ENCODE peak calls at places on chromosomes 4 and X, in nine cellular contexts. J is dorsolateral prefrontal cortex; Z is activated gamma-delta T cell treated with Interleukin-2 at 50 U/mL for 16 hours; L is hypothalamus; T is T-helper 2 cell; V is HS-5; W is AG10803; M is stimulated activated CD4-positive, alpha-beta T cell treated with anti-CD3 and anti-CD28 coated beads, TNF-alpha, amount 100 ng/mL, for 48 hours; G is aorta. O is an unnamed sample.
A peak's percentile ranks its signal among the peaks of the same experiment; 100 is the strongest.

GRCh38 chr4:2647403-2648158 is 108.6 kb downstream of the TNIP2 start:
- DNase-seq in J (no peak), Z (no peak), L (no peak), T (no peak), V (no peak), W (no peak), M (no peak), G (peak; percentile 52), O (no peak)

GRCh38 chr4:22462693-22463092 is 53.2 kb downstream of the ADGRA3 start:
- DNase-seq in J (no peak), Z (no peak), L (no peak), T (peak; percentile 35), V (no peak), W (no peak), M (no peak), G (no peak), O (peak; percentile 71)

GRCh38 chr4:122508083-122508482 is 51.6 kb upstream of the IL2 start:
- DNase-seq in J (no peak), Z (no peak), L (no peak), T (peak; percentile 79), V (no peak), W (no peak), M (no peak), G (no peak), O (no peak)

GRCh38 chr4:63211377-63211776 is 1197.9 kb downstream of the TECRL start:
- DNase-seq in J (no peak), Z (no peak), L (no peak), T (no peak), V (no peak), W (no peak), M (no peak), G (no peak), O (no peak)

GRCh38 chr4:89249313-89249712 is 58.3 kb downstream of the GPRIN3 start:
- DNase-seq in J (no peak), Z (no peak), L (no peak), T (no peak), V (no peak), W (no peak), M (no peak), G (no peak), O (no peak)

GRCh38 chrX:129359269-129359668 is 164.0 kb downstream of the SMARCA1 start:
- DNase-seq in J (no peak), Z (no peak), L (no peak), T (peak; percentile 0), V (peak; percentile 4), W (peak; percentile 15), M (no peak), G (no peak), O (no peak)

GRCh38 chr4:86670739-86671138 is 76.6 kb downstream of the PTPN13 start:
- DNase-seq in J (no peak), Z (no peak), L (no peak), T (no peak), V (peak; percentile 74), W (peak; percentile 53), M (no peak), G (no peak), O (no peak)

GRCh38 chrX:103919336-103919682 is 43.1 kb upstream of the TMSB15B start:
- DNase-seq in J (no peak), Z (no peak), L (no peak), T (peak; percentile 75), V (peak; percentile 11), W (peak; percentile 43), M (no peak), G (no peak), O (no peak)

GRCh38 chr4:177282284-177282683 is 27.4 kb upstream of the NEIL3 start:
- DNase-seq in J (no peak), Z (no peak), L (no peak), T (no peak), V (no peak), W (no peak), M (no peak), G (no peak), O (no peak)

GRCh38 chr4:110849461-110849860 is 226.6 kb upstream of the PITX2 start:
- DNase-seq in J (no peak), Z (no peak), L (no peak), T (no peak), V (no peak), W (no peak), M (no peak), G (no peak), O (no peak)

GRCh38 chrX:24334473-24334872 is 20.6 kb upstream of the SUPT20HL2 start:
- DNase-seq in J (no peak), Z (no peak), L (no peak), T (no peak), V (no peak), W (no peak), M (no peak), G (no peak), O (no peak)

GRCh38 chr4:81052119-81053068 is 21.9 kb downstream of the BMP3 start:
- DNase-seq in J (peak; percentile 63), Z (peak; percentile 25), L (peak; percentile 19), T (peak; percentile 8), V (peak; percentile 30), W (peak; percentile 50), M (no peak), G (no peak), O (peak; percentile 94)

O was measured in endodermal cell.